ENCODE peak calls at places on chromosomes 13 and 19, in eight cellular contexts. O is ovary, S is caudate nucleus, X is ascending aorta, U is coronary artery, K is iPS DF 6.9, T is DND-41, L is neural progenitor cell. H is an unnamed sample.

GRCh38 chr19:57664269-57665127 is 4.2 kb upstream of the ZSCAN4 start:
- DNase-seq in O (peak), S (peak), X (peak), U (no peak), K (no peak), T (no peak), L (peak), H (peak)

GRCh38 chr13:37173214-37173613 is 67.8 kb upstream of the CSNK1A1L start:
- DNase-seq in O (no peak), S (no peak), X (no peak), U (no peak), K (no peak), T (no peak), L (no peak), H (no peak)

GRCh38 chr19:31625056-31625455 is 275.8 kb upstream of the TSHZ3 start:
- DNase-seq in O (no peak), S (no peak), X (no peak), U (peak), K (no peak), T (no peak), L (no peak), H (no peak)

GRCh38 chr19:44476559-44477408 is 23.5 kb downstream of the ZNF180 start:
- DNase-seq in O (no peak), S (no peak), X (no peak), U (no peak), K (no peak), T (no peak), L (peak), H (peak)

GRCh38 chr13:75181906-75182305 is 300.1 kb downstream of the TBC1D4 start:
- DNase-seq in O (no peak), S (no peak), X (no peak), U (no peak), K (no peak), T (no peak), L (no peak), H (no peak)

GRCh38 chr13:25901460-25902376 is 150.1 kb downstream of the SHISA2 start:
- DNase-seq in O (no peak), S (no peak), X (no peak), U (no peak), K (no peak), T (peak), L (no peak), H (peak)

GRCh38 chr19:18473003-18473705 is 35.2 kb upstream of the ISYNA1 start:
- DNase-seq in O (no peak), S (peak), X (no peak), U (no peak), K (no peak), T (no peak), L (no peak), H (no peak)

GRCh38 chr13:98493035-98493401 is 83.9 kb downstream of the STK24 start:
- DNase-seq in O (no peak), S (no peak), X (no peak), U (no peak), K (no peak), T (no peak), L (no peak), H (no peak)

GRCh38 chr13:27644302-27644701 is 22.6 kb downstream of the POLR1D start:
- DNase-seq in O (no peak), S (no peak), X (no peak), U (no peak), K (no peak), T (no peak), L (no peak), H (no peak)

GRCh38 chr19:27660428-27660827 is 1552.5 kb downstream of the UQCRFS1 start:
- DNase-seq in O (no peak), S (no peak), X (no peak), U (no peak), K (no peak), T (no peak), L (no peak), H (no peak)

GRCh38 chr19:52646571-52647222 is 8.5 kb upstream of the ZNF83 start:
- DNase-seq in O (no peak), S (no peak), X (no peak), U (no peak), K (no peak), T (no peak), L (no peak), H (no peak)

GRCh38 chr19:52527954-52528326 is 472 bp downstream of the ZNF808 start:
- DNase-seq in O (peak), S (no peak), X (no peak), U (no peak), K (no peak), T (peak), L (peak), H (no peak)

GRCh38 chr13:26713341-26713740 is 47.2 kb downstream of the GPR12 start:
- DNase-seq in O (no peak), S (no peak), X (no peak), U (peak), K (no peak), T (no peak), L (no peak), H (no peak)

GRCh38 chr19:31274266-31274963 is 74.8 kb downstream of the TSHZ3 start:
- DNase-seq in O (no peak), S (no peak), X (peak), U (no peak), K (no peak), T (no peak), L (no peak), H (no peak)

GRCh38 chr13:53694814-53695533 is 666.4 kb downstream of the OLFM4 start:
- DNase-seq in O (no peak), S (no peak), X (no peak), U (no peak), K (no peak), T (no peak), L (peak), H (no peak)

GRCh38 chr19:16363133-16363851 is 38.7 kb downstream of the KLF2 start:
- DNase-seq in O (no peak), S (no peak), X (no peak), U (no peak), K (no peak), T (no peak), L (no peak), H (no peak)

GRCh38 chr19:18762125-18763023 is 28.7 kb downstream of the COMP start:
- DNase-seq in O (peak), S (peak), X (peak), U (no peak), K (no peak), T (no peak), L (no peak), H (no peak)

GRCh38 chr19:18878858-18879578 is 16.9 kb downstream of the CERS1 start:
- DNase-seq in O (peak), S (no peak), X (no peak), U (no peak), K (no peak), T (no peak), L (no peak), H (no peak)

DNA sequence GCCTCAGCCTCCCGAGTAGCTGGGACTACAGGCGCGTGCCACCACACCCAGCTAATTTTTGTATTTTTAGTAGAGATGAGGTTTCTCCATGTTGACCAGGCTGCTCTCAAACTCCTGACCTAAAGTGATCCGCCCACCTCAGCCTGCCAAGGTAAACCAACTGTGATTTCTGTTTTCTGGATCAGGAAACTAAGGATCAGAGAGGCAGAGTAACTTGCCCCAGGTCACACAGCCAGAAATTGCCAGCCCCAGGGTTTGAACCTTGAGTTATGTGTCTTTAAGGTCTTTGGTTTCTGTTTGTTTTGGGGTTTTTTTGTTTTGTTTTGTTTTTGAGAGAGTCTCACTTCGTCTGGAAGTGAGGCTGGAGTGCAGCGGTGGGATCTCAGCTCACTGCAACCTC is 4.2 kb upstream of the PLIN3 start:
- DNase-seq in O (no peak), S (no peak), X (no peak), U (no peak), K (no peak), T (no peak), L (no peak), H (no peak)
- H3K27ac ChIP-seq in O (no peak), S (no peak), X (no peak), U (no peak), K (no peak), T (no peak), L (no peak), H (no peak)

GRCh38 chr19:2421581-2422306 is 5.6 kb downstream of the TIMM13 start:
- DNase-seq in O (no peak), S (no peak), X (no peak), U (no peak), K (no peak), T (no peak), L (no peak), H (no peak)
- H3K27ac ChIP-seq in O (no peak), S (no peak), X (no peak), U (no peak), K (no peak), T (no peak), L (no peak), H (no peak)

GRCh38 chr19:46755077-46755852 is 9.0 kb upstream of the STRN4 start:
- DNase-seq in O (no peak), S (no peak), X (peak), U (no peak), K (no peak), T (no peak), L (no peak), H (no peak)

GRCh38 chr19:46759817-46760333 is 13.6 kb upstream of the STRN4 start:
- DNase-seq in O (no peak), S (no peak), X (peak), U (no peak), K (no peak), T (no peak), L (no peak), H (no peak)

GRCh38 chr19:46756544-46756888 is 10.3 kb upstream of the STRN4 start:
- DNase-seq in O (no peak), S (no peak), X (no peak), U (no peak), K (no peak), T (no peak), L (no peak), H (no peak)

GRCh38 chr19:46753420-46754155 is 7.3 kb upstream of the STRN4 start:
- DNase-seq in O (peak), S (peak), X (no peak), U (no peak), K (peak), T (peak), L (peak), H (peak)

DNA sequence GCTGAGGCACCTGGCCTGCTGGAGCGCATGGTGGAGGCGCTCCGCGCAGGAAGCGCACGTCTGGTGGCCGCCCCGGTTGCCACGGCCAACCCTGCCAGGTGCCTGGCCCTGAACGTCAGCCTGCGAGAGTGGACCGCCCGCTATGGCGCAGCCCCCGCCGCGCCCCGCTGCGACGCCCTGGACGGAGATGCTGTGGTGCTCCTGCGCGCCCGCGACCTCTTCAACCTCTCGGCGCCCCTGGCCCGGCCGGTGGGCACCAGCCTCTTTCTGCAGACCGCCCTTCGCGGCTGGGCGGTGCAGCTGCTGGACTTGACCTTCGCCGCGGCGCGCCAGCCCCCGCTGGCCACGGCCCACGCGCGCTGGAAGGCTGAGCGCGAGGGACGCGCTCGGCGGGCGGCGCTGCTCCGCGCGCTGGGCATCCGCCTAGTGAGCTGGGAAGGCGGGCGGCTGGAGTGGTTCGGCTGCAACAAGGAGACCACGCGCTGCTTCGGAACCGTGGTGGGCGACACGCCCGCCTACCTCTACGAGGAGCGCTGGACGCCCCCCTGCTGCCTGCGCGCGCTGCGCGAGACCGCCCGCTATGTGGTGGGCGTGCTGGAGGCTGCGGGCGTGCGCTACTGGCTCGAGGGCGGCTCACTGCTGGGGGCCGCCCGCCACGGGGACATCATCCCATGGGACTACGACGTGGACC is 9.7 kb upstream of the STRN4 start:
- DNase-seq in O (no peak), S (no peak), X (no peak), U (no peak), K (no peak), T (no peak), L (no peak), H (no peak)
- H3K27ac ChIP-seq in O (no peak), S (no peak), X (peak), U (peak), K (no peak), T (no peak), L (no peak), H (no peak)

GRCh38 chr19:376111-376470 is 31.5 kb upstream of the MIER2 start:
- DNase-seq in O (no peak), S (no peak), X (peak), U (peak), K (no peak), T (no peak), L (no peak), H (no peak)
- H3K27ac ChIP-seq in O (no peak), S (no peak), X (no peak), U (no peak), K (no peak), T (no peak), L (no peak), H (no peak)

GRCh38 chr13:40813662-40814454 is 24.4 kb downstream of the SLC25A15 start:
- DNase-seq in O (no peak), S (no peak), X (no peak), U (no peak), K (peak), T (no peak), L (peak), H (no peak)

GRCh38 chr13:40809471-40809870 is 20.1 kb downstream of the SLC25A15 start:
- DNase-seq in O (no peak), S (no peak), X (no peak), U (no peak), K (no peak), T (no peak), L (no peak), H (no peak)

GRCh38 chr13:40812724-40813445 is 23.5 kb downstream of the SLC25A15 start:
- DNase-seq in O (no peak), S (no peak), X (no peak), U (no peak), K (no peak), T (no peak), L (no peak), H (no peak)

GRCh38 chr13:40814803-40815202 is 25.4 kb downstream of the SLC25A15 start:
- DNase-seq in O (no peak), S (no peak), X (no peak), U (no peak), K (no peak), T (no peak), L (no peak), H (no peak)

GRCh38 chr13:40812102-40812501 is 22.7 kb downstream of the SLC25A15 start:
- DNase-seq in O (no peak), S (no peak), X (no peak), U (no peak), K (no peak), T (no peak), L (no peak), H (no peak)
- H3K27ac ChIP-seq in O (no peak), S (no peak), X (no peak), U (no peak), K (no peak), T (no peak), L (no peak), H (no peak)

DNA sequence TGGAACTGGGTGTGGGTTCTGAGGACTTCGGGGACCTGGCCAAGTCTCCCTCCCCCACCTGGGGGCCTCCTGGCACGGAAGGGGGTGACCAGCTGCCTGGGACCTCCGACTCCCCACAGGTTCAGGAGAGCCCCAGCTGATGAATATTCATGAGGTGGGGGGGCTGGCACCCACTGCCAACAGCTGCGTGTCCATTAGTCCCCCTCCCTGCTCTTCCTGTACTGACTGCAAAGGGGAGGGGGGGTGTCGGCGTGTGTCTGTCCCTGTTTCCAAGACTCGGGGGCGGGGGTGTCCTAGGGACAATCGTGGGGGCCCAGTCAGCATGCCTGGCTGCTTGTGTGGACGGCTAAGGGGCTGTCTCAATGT is 10.6 kb upstream of the NFIX start:
- DNase-seq in O (no peak), S (no peak), X (no peak), U (no peak), K (no peak), T (peak), L (no peak), H (no peak)
- H3K27ac ChIP-seq in O (no peak), S (peak), X (no peak), U (peak), K (no peak), T (no peak), L (no peak), H (no peak)

DNA sequence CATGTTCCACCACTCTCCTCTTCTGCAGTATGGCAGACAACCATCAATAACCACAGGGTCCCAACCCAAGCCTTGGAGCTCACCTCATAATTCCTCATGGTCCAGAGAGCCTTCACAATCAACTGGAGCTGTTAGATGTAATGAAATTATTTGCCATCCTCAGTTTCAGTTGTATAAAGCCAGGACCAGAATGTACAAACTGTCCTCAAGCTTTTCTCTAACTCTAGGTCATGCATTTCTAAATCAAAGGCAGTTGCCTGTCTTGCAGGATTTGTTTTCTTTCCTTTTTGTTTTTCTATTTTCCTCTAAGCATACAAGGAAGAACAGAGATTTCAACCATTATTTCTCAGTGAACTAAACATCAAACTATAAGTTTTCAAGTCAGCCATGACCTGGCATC is 182.5 kb upstream of the SERP2 start:
- DNase-seq in O (no peak), S (no peak), X (no peak), U (no peak), K (no peak), T (no peak), L (no peak), H (no peak)
- H3K27ac ChIP-seq in O (no peak), S (peak), X (no peak), U (peak), K (no peak), T (no peak), L (no peak), H (no peak)